ENCODE peak calls at places on chromosomes 1 and 21, in seven cellular contexts. One of them, this sample, is unnamed.

GRCh38 chr21:16536661-16537359 is 807.0 kb downstream of the USP25 start:
- DNase-seq in SK-N-SH: no peak
- DNase-seq in H1: no peak
- DNase-seq in GM12878: no peak
- DNase-seq in HepG2: no peak
- DNase-seq in K562: no peak
- DNase-seq in HCT116: no peak
- DNase-seq in this sample: peak

GRCh38 chr1:228376262-228376628 is 30.4 kb downstream of the TRIM11 start:
- DNase-seq in K562: no peak
- DNase-seq in GM12878: no peak
- DNase-seq in H1: no peak
- DNase-seq in HCT116: no peak
- DNase-seq in SK-N-SH: no peak
- DNase-seq in HepG2: no peak
- DNase-seq in this sample: no peak

GRCh38 chr1:110196917-110197782 is 13.0 kb upstream of the KCNC4 start:
- DNase-seq in HCT116: peak
- DNase-seq in HepG2: peak
- DNase-seq in H1: peak
- DNase-seq in SK-N-SH: peak
- DNase-seq in K562: peak
- DNase-seq in GM12878: no peak
- DNase-seq in this sample: peak

GRCh38 chr1:212367474-212368072 is 47.1 kb downstream of the PACC1 start:
- DNase-seq in GM12878: no peak
- DNase-seq in HCT116: no peak
- DNase-seq in SK-N-SH: no peak
- DNase-seq in HepG2: no peak
- DNase-seq in K562: no peak
- DNase-seq in H1: no peak
- DNase-seq in this sample: no peak

GRCh38 chr1:16163882-16164820 is 8.3 kb upstream of the EPHA2 start:
- DNase-seq in SK-N-SH: no peak
- DNase-seq in K562: peak
- DNase-seq in GM12878: no peak
- DNase-seq in HepG2: peak
- DNase-seq in HCT116: no peak
- DNase-seq in H1: peak
- DNase-seq in this sample: no peak

GRCh38 chr1:26132128-26132824 is 20.7 kb downstream of the PDIK1L start:
- DNase-seq in K562: peak
- DNase-seq in GM12878: no peak
- DNase-seq in H1: peak
- DNase-seq in HCT116: no peak
- DNase-seq in HepG2: no peak
- DNase-seq in SK-N-SH: no peak
- DNase-seq in this sample: peak

GRCh38 chr1:224399887-224400286 is 34.7 kb downstream of the WDR26 start:
- DNase-seq in SK-N-SH: no peak
- DNase-seq in H1: no peak
- DNase-seq in GM12878: no peak
- DNase-seq in HCT116: no peak
- DNase-seq in HepG2: no peak
- DNase-seq in K562: no peak
- DNase-seq in this sample: no peak

GRCh38 chr1:234000557-234001081 is 96.1 kb downstream of the SLC35F3 start:
- DNase-seq in GM12878: no peak
- DNase-seq in K562: no peak
- DNase-seq in SK-N-SH: no peak
- DNase-seq in H1: no peak
- DNase-seq in HepG2: no peak
- DNase-seq in HCT116: no peak
- DNase-seq in this sample: no peak

GRCh38 chr1:58898739-58899580 is 115.1 kb upstream of the JUN start:
- DNase-seq in HepG2: peak
- DNase-seq in SK-N-SH: peak
- DNase-seq in HCT116: no peak
- DNase-seq in K562: peak
- DNase-seq in GM12878: no peak
- DNase-seq in H1: no peak
- DNase-seq in this sample: no peak

GRCh38 chr1:21685944-21686678 is 17.0 kb upstream of the RAP1GAP start:
- DNase-seq in GM12878: no peak
- DNase-seq in H1: no peak
- DNase-seq in HCT116: no peak
- DNase-seq in K562: no peak
- DNase-seq in HepG2: no peak
- DNase-seq in SK-N-SH: no peak
- DNase-seq in this sample: no peak

GRCh38 chr1:86352096-86352495 is 44.0 kb downstream of the ODF2L start:
- DNase-seq in GM12878: no peak
- DNase-seq in SK-N-SH: no peak
- DNase-seq in HCT116: no peak
- DNase-seq in K562: no peak
- DNase-seq in HepG2: no peak
- DNase-seq in H1: no peak
- DNase-seq in this sample: no peak
- TF ChIP-seq JUND in GM12878: no peak
- TF ChIP-seq JUND in SK-N-SH: no peak
- TF ChIP-seq JUND in HCT116: no peak
- TF ChIP-seq JUND in K562: no peak
- TF ChIP-seq JUND in HepG2: no peak
- TF ChIP-seq JUND in H1: no peak
- TF ChIP-seq JUND in this sample: no peak

GRCh38 chr1:245869847-245870246 is 637.2 kb downstream of the SMYD3 start:
- DNase-seq in K562: no peak
- DNase-seq in HepG2: no peak
- DNase-seq in SK-N-SH: no peak
- DNase-seq in H1: no peak
- DNase-seq in HCT116: no peak
- DNase-seq in GM12878: no peak
- DNase-seq in this sample: peak

GRCh38 chr1:245870698-245871097 is 636.4 kb downstream of the SMYD3 start:
- DNase-seq in H1: no peak
- DNase-seq in GM12878: no peak
- DNase-seq in HCT116: no peak
- DNase-seq in K562: no peak
- DNase-seq in SK-N-SH: peak
- DNase-seq in HepG2: no peak
- DNase-seq in this sample: no peak

GRCh38 chr1:245872475-245872874 is 634.6 kb downstream of the SMYD3 start:
- DNase-seq in SK-N-SH: no peak
- DNase-seq in HepG2: no peak
- DNase-seq in K562: no peak
- DNase-seq in GM12878: no peak
- DNase-seq in HCT116: no peak
- DNase-seq in H1: no peak
- DNase-seq in this sample: no peak

GRCh38 chr1:245873068-245873467 is 634.0 kb downstream of the SMYD3 start:
- DNase-seq in HepG2: no peak
- DNase-seq in GM12878: no peak
- DNase-seq in H1: no peak
- DNase-seq in HCT116: no peak
- DNase-seq in K562: no peak
- DNase-seq in SK-N-SH: no peak
- DNase-seq in this sample: no peak

GRCh38 chr1:245871881-245872280 is 635.2 kb downstream of the SMYD3 start:
- DNase-seq in HepG2: no peak
- DNase-seq in K562: no peak
- DNase-seq in H1: no peak
- DNase-seq in GM12878: no peak
- DNase-seq in SK-N-SH: no peak
- DNase-seq in HCT116: no peak
- DNase-seq in this sample: no peak
- TF ChIP-seq JUND in HepG2: no peak
- TF ChIP-seq JUND in K562: no peak
- TF ChIP-seq JUND in H1: no peak
- TF ChIP-seq JUND in GM12878: no peak
- TF ChIP-seq JUND in SK-N-SH: no peak
- TF ChIP-seq JUND in HCT116: no peak
- TF ChIP-seq JUND in this sample: no peak

GRCh38 chr1:204828352-204828850 is 42.3 kb upstream of the NFASC start:
- DNase-seq in K562: peak
- DNase-seq in H1: peak
- DNase-seq in HCT116: no peak
- DNase-seq in HepG2: peak
- DNase-seq in SK-N-SH: peak
- DNase-seq in GM12878: no peak
- DNase-seq in this sample: peak
- TF ChIP-seq JUND in K562: no peak
- TF ChIP-seq JUND in H1: no peak
- TF ChIP-seq JUND in HCT116: no peak
- TF ChIP-seq JUND in HepG2: no peak
- TF ChIP-seq JUND in SK-N-SH: no peak
- TF ChIP-seq JUND in GM12878: no peak
- TF ChIP-seq JUND in this sample: no peak

GRCh38 chr1:41672173-41672572 is 187.7 kb upstream of the EDN2 start:
- DNase-seq in K562: peak
- DNase-seq in SK-N-SH: no peak
- DNase-seq in HepG2: no peak
- DNase-seq in H1: no peak
- DNase-seq in GM12878: no peak
- DNase-seq in HCT116: peak
- DNase-seq in this sample: peak

GRCh38 chr1:41673806-41674205 is 189.3 kb upstream of the EDN2 start:
- DNase-seq in H1: no peak
- DNase-seq in K562: no peak
- DNase-seq in HepG2: no peak
- DNase-seq in GM12878: no peak
- DNase-seq in SK-N-SH: no peak
- DNase-seq in HCT116: no peak
- DNase-seq in this sample: no peak

GRCh38 chr1:41672641-41673313 is 188.3 kb upstream of the EDN2 start:
- DNase-seq in SK-N-SH: no peak
- DNase-seq in H1: no peak
- DNase-seq in HCT116: no peak
- DNase-seq in HepG2: no peak
- DNase-seq in GM12878: no peak
- DNase-seq in K562: no peak
- DNase-seq in this sample: no peak

GRCh38 chr1:41674501-41674900 is 190.0 kb upstream of the EDN2 start:
- DNase-seq in GM12878: no peak
- DNase-seq in H1: no peak
- DNase-seq in HepG2: no peak
- DNase-seq in K562: no peak
- DNase-seq in SK-N-SH: no peak
- DNase-seq in HCT116: no peak
- DNase-seq in this sample: no peak

DNA sequence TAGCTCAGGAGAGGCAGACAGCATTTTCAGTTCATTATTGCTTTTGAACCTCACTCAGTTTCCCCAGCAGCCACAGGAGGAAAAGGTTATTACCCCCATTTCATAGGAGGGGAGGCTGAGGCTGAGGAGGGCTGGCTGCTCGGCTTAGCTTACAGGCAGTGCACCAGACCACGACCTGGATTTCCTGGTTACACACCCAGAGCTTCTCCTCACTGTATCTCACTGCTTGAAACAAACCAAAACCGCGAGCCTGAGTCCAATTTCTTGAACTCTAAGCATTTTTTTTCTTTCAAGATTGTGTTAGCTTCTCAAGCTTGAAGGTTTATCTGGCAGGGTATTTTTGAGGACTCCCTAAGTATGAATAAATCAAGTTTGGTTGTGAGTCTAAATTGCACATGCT is 188.9 kb upstream of the EDN2 start:
- DNase-seq in K562: no peak
- DNase-seq in SK-N-SH: no peak
- DNase-seq in HCT116: no peak
- DNase-seq in HepG2: no peak
- DNase-seq in H1: no peak
- DNase-seq in GM12878: peak
- DNase-seq in this sample: no peak
- TF ChIP-seq JUND in K562: no peak
- TF ChIP-seq JUND in SK-N-SH: no peak
- TF ChIP-seq JUND in HCT116: no peak
- TF ChIP-seq JUND in HepG2: no peak
- TF ChIP-seq JUND in H1: no peak
- TF ChIP-seq JUND in GM12878: no peak
- TF ChIP-seq JUND in this sample: no peak

GRCh38 chr21:44713130-44713529 is 1.8 kb upstream of the TSPEAR start:
- DNase-seq in H1: peak
- DNase-seq in GM12878: no peak
- DNase-seq in SK-N-SH: peak
- DNase-seq in K562: no peak
- DNase-seq in HCT116: no peak
- DNase-seq in HepG2: no peak
- DNase-seq in this sample: no peak
- TF ChIP-seq JUND in H1: no peak
- TF ChIP-seq JUND in GM12878: no peak
- TF ChIP-seq JUND in SK-N-SH: no peak
- TF ChIP-seq JUND in K562: no peak
- TF ChIP-seq JUND in HCT116: no peak
- TF ChIP-seq JUND in HepG2: no peak
- TF ChIP-seq JUND in this sample: no peak

GRCh38 chr1:33656467-33656866 is 184.0 kb downstream of the ZSCAN20 start:
- DNase-seq in GM12878: no peak
- DNase-seq in K562: no peak
- DNase-seq in HCT116: no peak
- DNase-seq in H1: no peak
- DNase-seq in HepG2: no peak
- DNase-seq in SK-N-SH: no peak
- DNase-seq in this sample: no peak

GRCh38 chr1:33657833-33658232 is 185.4 kb downstream of the ZSCAN20 start:
- DNase-seq in K562: no peak
- DNase-seq in HepG2: no peak
- DNase-seq in H1: no peak
- DNase-seq in HCT116: no peak
- DNase-seq in GM12878: no peak
- DNase-seq in SK-N-SH: no peak
- DNase-seq in this sample: no peak

GRCh38 chr1:33659641-33660040 is 187.2 kb downstream of the ZSCAN20 start:
- DNase-seq in K562: no peak
- DNase-seq in HepG2: no peak
- DNase-seq in H1: no peak
- DNase-seq in GM12878: no peak
- DNase-seq in HCT116: no peak
- DNase-seq in SK-N-SH: no peak
- DNase-seq in this sample: no peak

GRCh38 chr1:33661791-33662190 is 189.3 kb downstream of the ZSCAN20 start:
- DNase-seq in GM12878: no peak
- DNase-seq in HCT116: no peak
- DNase-seq in HepG2: no peak
- DNase-seq in SK-N-SH: no peak
- DNase-seq in H1: no peak
- DNase-seq in K562: no peak
- DNase-seq in this sample: no peak

GRCh38 chr1:33660244-33660643 is 187.8 kb downstream of the ZSCAN20 start:
- DNase-seq in HCT116: no peak
- DNase-seq in H1: no peak
- DNase-seq in SK-N-SH: no peak
- DNase-seq in K562: no peak
- DNase-seq in GM12878: no peak
- DNase-seq in HepG2: no peak
- DNase-seq in this sample: no peak
- TF ChIP-seq JUND in HCT116: no peak
- TF ChIP-seq JUND in H1: no peak
- TF ChIP-seq JUND in SK-N-SH: no peak
- TF ChIP-seq JUND in K562: no peak
- TF ChIP-seq JUND in GM12878: no peak
- TF ChIP-seq JUND in HepG2: no peak
- TF ChIP-seq JUND in this sample: no peak

This sample was measured in T47D.